ENCODE peak calls at places on chromosomes 5 and 9, in seven cellular contexts. K is CD8-positive, alpha-beta memory T cell; X is PC-3; N is psoas muscle; V is dorsolateral prefrontal cortex; E is sigmoid colon; Z is HCT116. S is an unnamed sample.

GRCh38 chr9:16023466-16023865 is 470.6 kb downstream of the CCDC171 start:
- DNase-seq in N (no peak), E (no peak), X (peak; percentile 79), V (no peak), Z (no peak), K (no peak), S (no peak)

GRCh38 chr9:84301851-84302250 is 38.7 kb downstream of the SLC28A3 start:
- DNase-seq in E (no peak), Z (no peak), N (no peak), K (no peak), V (no peak), X (peak; percentile 51), S (no peak)

GRCh38 chr5:57777174-57777581 is 294.6 kb upstream of the ACTBL2 start:
- DNase-seq in Z (no peak), E (no peak), N (no peak), X (peak; percentile 23), K (no peak), V (no peak), S (no peak)

GRCh38 chr9:91902465-91903125 is 47.4 kb downstream of the ROR2 start:
- DNase-seq in E (no peak), Z (no peak), X (no peak), N (no peak), K (no peak), V (no peak), S (no peak)

GRCh38 chr9:116594552-116594951 is 92.6 kb upstream of the TRIM32 start:
- DNase-seq in K (no peak), V (no peak), E (no peak), Z (peak; percentile 26), N (peak; percentile 24), X (peak; percentile 59), S (no peak)

GRCh38 chr5:116621599-116621998 is 47.0 kb upstream of the SEMA6A start:
- DNase-seq in X (no peak), N (no peak), K (no peak), E (no peak), Z (no peak), V (no peak), S (no peak)

GRCh38 chr9:90445391-90445790 is 197.2 kb downstream of the DIRAS2 start:
- DNase-seq in Z (no peak), N (no peak), V (no peak), X (no peak), K (no peak), E (no peak), S (no peak)

GRCh38 chr5:74232281-74232680 is 408.2 kb downstream of the ENC1 start:
- DNase-seq in Z (no peak), V (peak; percentile 46), X (peak; percentile 77), E (no peak), K (no peak), N (no peak), S (no peak)

GRCh38 chr5:8700222-8700621 is 831.3 kb downstream of the MTRR start:
- DNase-seq in K (no peak), E (no peak), V (no peak), X (no peak), N (no peak), Z (no peak), S (peak; percentile 1)

GRCh38 chr9:35711501-35712428 is 20.2 kb downstream of the TLN1 start:
- DNase-seq in N (no peak), E (peak; percentile 60), X (peak; percentile 49), K (no peak), V (no peak), Z (no peak), S (no peak)

GRCh38 chr5:139638090-139638735 is 9.9 kb upstream of the CXXC5 start:
- DNase-seq in N (peak; percentile 91), X (peak; percentile 73), V (peak; percentile 75), E (peak; percentile 92), Z (no peak), K (no peak), S (peak; percentile 81)

GRCh38 chr9:2125909-2126308 is 110.8 kb downstream of the SMARCA2 start:
- DNase-seq in E (no peak), K (no peak), Z (no peak), X (no peak), V (no peak), N (no peak), S (peak; percentile 52)

GRCh38 chr5:135625061-135625460 is 46.3 kb upstream of the CXCL14 start:
- DNase-seq in N (no peak), E (no peak), V (no peak), Z (no peak), X (no peak), K (no peak), S (no peak)

GRCh38 chr5:32420506-32420905 is 24.0 kb downstream of the ZFR start:
- DNase-seq in Z (no peak), K (no peak), X (no peak), E (no peak), V (no peak), N (no peak), S (no peak)

GRCh38 chr5:1801954-1802295 is 718 bp downstream of the NDUFS6 start:
- DNase-seq in X (peak; percentile 25), Z (no peak), K (no peak), V (no peak), E (no peak), N (no peak), S (peak; percentile 35)

GRCh38 chr9:77952641-77953341 is 78.8 kb downstream of the GNAQ start:
- DNase-seq in N (no peak), E (no peak), V (no peak), Z (no peak), K (no peak), X (peak; percentile 39), S (no peak)

GRCh38 chr5:157821405-157821804 is 37.5 kb downstream of the CLINT1 start:
- DNase-seq in E (no peak), X (no peak), Z (no peak), V (no peak), N (no peak), K (no peak), S (no peak)
- H3K4me3 ChIP-seq in E (no peak overlapping the region), X (no peak overlapping the region), Z (no peak overlapping the region), V (no peak overlapping the region), N (no peak overlapping the region), K (no peak overlapping the region), S (no peak overlapping the region)

GRCh38 chr5:175874462-175875139 is 3.2 kb downstream of the CPLX2 start:
- DNase-seq in X (no peak), V (no peak), Z (no peak), E (no peak), N (no peak), K (no peak), S (no peak)
- H3K27me3 ChIP-seq in X (no peaks in the 10 kb centered on the region), V (no peaks in the 10 kb centered on the region), Z (no peaks in the 10 kb centered on the region), E (peaks cover 55% of the 10 kb centered on the region), N (peaks cover 87% of the 10 kb centered on the region), K (peaks cover 4% of the 10 kb centered on the region), S (no peaks in the 10 kb centered on the region)

GRCh38 chr9:124594673-124595072 is 87.5 kb upstream of the NR5A1 start:
- DNase-seq in X (no peak), E (no peak), N (no peak), Z (no peak), K (no peak), V (no peak), S (no peak)
- H3K4me3 ChIP-seq in X (no peak overlapping the region), E (no peak overlapping the region), N (no peak overlapping the region), Z (no peak overlapping the region), K (no peak overlapping the region), V (no peak overlapping the region), S (no peak overlapping the region)

GRCh38 chr5:78019747-78020146 is 243.6 kb upstream of the TBCA start:
- DNase-seq in Z (no peak), N (no peak), V (no peak), X (no peak), E (no peak), K (no peak), S (no peak)

DNA sequence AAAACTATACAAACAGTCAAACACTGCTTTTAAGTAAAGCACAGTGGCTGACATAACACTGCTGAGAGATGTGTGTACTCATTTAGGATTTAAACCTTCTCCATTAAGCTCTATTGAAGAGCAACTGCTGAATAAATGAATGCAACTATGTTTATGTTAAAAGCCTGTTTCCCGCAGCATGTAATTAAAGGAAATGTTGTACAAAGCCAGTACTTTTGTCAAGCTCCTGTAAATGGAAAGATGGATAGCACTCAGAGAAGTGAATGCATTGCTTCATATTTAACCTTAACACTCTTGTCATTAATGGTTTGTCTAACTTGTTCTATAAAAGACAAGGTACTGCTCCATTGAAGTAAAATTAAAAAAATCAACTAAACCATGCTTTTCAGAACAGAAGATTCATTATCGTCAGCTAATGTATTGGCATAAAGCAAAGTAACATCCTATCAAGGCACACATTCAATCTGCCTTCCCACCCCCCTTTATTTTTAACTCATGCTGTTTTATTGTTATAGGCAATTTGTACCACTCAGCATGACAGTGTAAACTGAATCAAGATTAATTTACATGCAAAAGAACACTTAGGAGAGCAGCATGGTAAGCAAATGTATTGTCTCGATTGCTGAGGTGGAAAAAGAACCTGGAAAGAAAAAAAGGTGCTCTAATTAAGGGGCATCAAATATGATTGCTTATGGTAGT is 240.8 kb upstream of the TBCA start:
- DNase-seq in V (no peak), E (no peak), Z (no peak), X (no peak), K (no peak), N (no peak), S (no peak)
- H3K27me3 ChIP-seq in V (no peaks in the 10 kb centered on the region), E (no peaks in the 10 kb centered on the region), Z (no peaks in the 10 kb centered on the region), X (no peaks in the 10 kb centered on the region), K (no peaks in the 10 kb centered on the region), N (no peaks in the 10 kb centered on the region), S (no peaks in the 10 kb centered on the region)

DNA sequence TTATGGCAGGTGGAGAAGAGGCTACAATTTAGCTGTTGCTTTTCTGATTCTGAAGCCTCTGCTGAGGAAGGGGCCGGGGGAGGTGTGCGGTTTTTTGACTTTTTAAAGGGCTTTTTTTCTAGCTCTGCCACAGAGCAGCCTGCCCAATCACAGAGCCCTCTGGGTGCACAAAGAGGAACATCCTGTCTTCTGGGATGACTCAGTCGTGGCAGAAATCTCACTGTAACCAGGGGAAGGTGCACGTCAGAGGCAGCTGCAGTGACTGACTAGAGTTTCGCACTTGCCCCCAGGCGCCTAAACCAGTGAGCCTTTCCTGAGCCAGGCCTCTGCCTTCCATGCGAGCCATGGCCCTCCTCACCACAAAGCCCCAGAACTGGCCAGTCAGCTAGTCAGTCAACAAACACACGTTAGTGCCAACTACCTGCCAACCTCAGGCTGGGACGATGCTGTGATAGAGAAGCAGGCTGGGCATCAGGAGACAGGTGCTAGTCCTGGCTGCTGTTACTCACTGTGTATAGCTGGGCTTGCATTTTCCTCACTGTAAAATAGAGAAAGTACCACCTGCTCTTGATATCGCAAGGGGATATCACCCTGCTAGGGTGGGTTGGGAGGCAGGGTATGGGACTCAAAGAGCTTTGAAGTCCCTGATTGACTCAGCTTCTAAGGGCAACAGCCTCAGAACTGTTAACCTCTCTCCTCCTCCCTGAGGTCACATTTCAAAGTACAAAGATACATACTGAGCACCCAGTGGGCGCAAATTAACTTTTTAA is 2.2 kb downstream of the AKNA start:
- DNase-seq in V (peak; percentile 75), N (peak; percentile 71), X (peak; percentile 87), Z (peak; percentile 35), E (peak; percentile 89), K (peak; percentile 94), S (peak; percentile 77)
- H3K4me3 ChIP-seq in V (peak overlapping the region; percentile 7), N (peak overlapping the region; percentile 63), X (peak overlapping the region; percentile 39), Z (no peak overlapping the region), E (peak overlapping the region; percentile 60), K (peak overlapping the region; percentile 98), S (no peak overlapping the region)

DNA sequence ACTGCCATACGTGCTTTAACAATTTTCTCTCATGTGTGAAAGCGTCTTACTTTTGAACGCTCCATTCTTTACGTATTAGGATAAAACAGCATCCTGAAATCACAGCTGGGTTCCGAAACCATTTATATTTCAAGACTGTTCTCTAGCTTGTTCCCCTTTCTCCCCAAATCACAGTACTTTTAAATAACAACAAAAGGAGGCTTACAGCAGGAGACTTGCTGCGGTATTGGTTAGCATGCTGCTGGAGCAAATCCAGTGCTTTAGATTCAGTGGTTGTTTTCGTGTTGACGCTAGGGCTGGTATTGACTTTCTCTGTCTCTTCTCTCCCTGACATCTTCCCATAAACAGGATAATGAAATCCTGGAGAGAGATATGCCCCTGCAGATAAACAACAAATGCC is 103.1 kb downstream of the ZNF608 start:
- DNase-seq in K (no peak), E (no peak), Z (no peak), N (no peak), X (no peak), V (no peak), S (no peak)
- H3K27me3 ChIP-seq in K (no peaks in the 10 kb centered on the region), E (no peaks in the 10 kb centered on the region), Z (no peaks in the 10 kb centered on the region), N (no peaks in the 10 kb centered on the region), X (no peaks in the 10 kb centered on the region), V (no peaks in the 10 kb centered on the region), S (no peaks in the 10 kb centered on the region)

S was measured in small intestine.